ENCODE peak calls at places on chromosomes 2 and 18, in five cellular contexts. B is CD8-positive, alpha-beta memory T cell; J is GM23248; L is Peyer's patch; V is effector memory CD4-positive, alpha-beta T cell. P is an unnamed sample. For H3K27me3, the result is how much of the 10 kb centered on the place peaks cover.

GRCh38 chr18:39795350-39795749 is 2159.7 kb upstream of the PIK3C3 start:
- DNase-seq in J (no peak), B (no peak), V (no peak), L (no peak), P (no peak)

GRCh38 chr2:208175069-208175842 is 11.9 kb upstream of the CRYGA start:
- DNase-seq in B (peak), V (peak), J (peak), L (peak), P (peak)

GRCh38 chr2:109470121-109470921 is 143.4 kb downstream of the SEPTIN10 start:
- DNase-seq in L (peak), V (no peak), J (peak), B (no peak), P (no peak)

GRCh38 chr18:2425426-2426317 is 145.6 kb downstream of the METTL4 start:
- DNase-seq in J (peak), L (no peak), B (no peak), V (no peak), P (no peak)

GRCh38 chr2:134193006-134193405 is 60.9 kb upstream of the MGAT5 start:
- DNase-seq in L (no peak), J (peak), B (no peak), V (no peak), P (no peak)

GRCh38 chr18:77395941-77396340 is 146.3 kb downstream of the GALR1 start:
- DNase-seq in V (no peak), B (no peak), J (no peak), L (no peak), P (no peak)

GRCh38 chr18:76447268-76447890 is 47.7 kb downstream of the ZNF516 start:
- DNase-seq in J (peak), L (no peak), B (no peak), V (no peak), P (no peak)

GRCh38 chr2:166539340-166540162 is 45.5 kb upstream of the SCN7A start:
- DNase-seq in V (no peak), J (peak), L (no peak), B (peak), P (peak)

GRCh38 chr2:195410272-195410671 is 246.8 kb upstream of the SLC39A10 start:
- DNase-seq in B (no peak), J (no peak), V (no peak), L (no peak), P (no peak)

GRCh38 chr2:203790134-203790533 is 77.4 kb upstream of the CTLA4 start:
- DNase-seq in V (no peak), B (no peak), L (no peak), J (peak), P (no peak)

GRCh38 chr2:197198890-197199289 is 111.7 kb downstream of the ANKRD44 start:
- DNase-seq in V (peak), B (peak), L (peak), J (no peak), P (no peak)

GRCh38 chr2:153235516-153235915 is 243.0 kb downstream of the RPRM start:
- DNase-seq in L (no peak), J (no peak), V (no peak), B (peak), P (no peak)

GRCh38 chr2:37619230-37619956 is 52.0 kb downstream of the CDC42EP3 start:
- DNase-seq in L (no peak), V (no peak), J (peak), B (no peak), P (no peak)

GRCh38 chr2:38376346-38376682 is 759 bp downstream of the ATL2 start:
- DNase-seq in V (peak), B (peak), L (no peak), J (peak), P (peak)

GRCh38 chr2:215136669-215137328 is 1.6 kb downstream of the ABCA12 start:
- DNase-seq in L (no peak), V (no peak), J (peak), B (no peak), P (peak)

GRCh38 chr2:33015421-33016142 is 68.8 kb downstream of the LTBP1 start:
- DNase-seq in B (no peak), L (peak), J (peak), V (no peak), P (no peak)

GRCh38 chr2:73979021-73979420 is 5.7 kb upstream of the TET3 start:
- DNase-seq in J (no peak), B (peak), V (peak), L (no peak), P (no peak)

GRCh38 chr2:99608092-99608491 is 118.3 kb upstream of the REV1 start:
- DNase-seq in J (peak), L (no peak), V (no peak), B (no peak), P (no peak)

GRCh38 chr2:202018950-202019349 is 14.7 kb upstream of the FZD7 start:
- DNase-seq in B (no peak), V (no peak), J (no peak), L (no peak), P (no peak)

GRCh38 chr2:240983361-240983995 is 14.9 kb upstream of the SNED1 start:
- DNase-seq in V (no peak), J (no peak), L (peak), B (peak), P (peak)

GRCh38 chr18:13305326-13305725 is 86.8 kb downstream of the LDLRAD4 start:
- DNase-seq in V (no peak), J (no peak), L (no peak), B (no peak), P (no peak)

GRCh38 chr2:54194761-54195750 is 61.0 kb downstream of the TSPYL6 start:
- DNase-seq in L (no peak), V (no peak), J (no peak), B (no peak), P (no peak)
- H3K27me3 ChIP-seq in L (under half), V (under half), J (under half), B (under half), P (under half)

GRCh38 chr18:79877163-79878091 is 74.0 kb downstream of the SLC66A2 start:
- DNase-seq in B (no peak), L (no peak), V (no peak), J (no peak), P (no peak)
- H3K27me3 ChIP-seq in B (under half), L (under half), V (under half), J (under half), P (under half)

DNA sequence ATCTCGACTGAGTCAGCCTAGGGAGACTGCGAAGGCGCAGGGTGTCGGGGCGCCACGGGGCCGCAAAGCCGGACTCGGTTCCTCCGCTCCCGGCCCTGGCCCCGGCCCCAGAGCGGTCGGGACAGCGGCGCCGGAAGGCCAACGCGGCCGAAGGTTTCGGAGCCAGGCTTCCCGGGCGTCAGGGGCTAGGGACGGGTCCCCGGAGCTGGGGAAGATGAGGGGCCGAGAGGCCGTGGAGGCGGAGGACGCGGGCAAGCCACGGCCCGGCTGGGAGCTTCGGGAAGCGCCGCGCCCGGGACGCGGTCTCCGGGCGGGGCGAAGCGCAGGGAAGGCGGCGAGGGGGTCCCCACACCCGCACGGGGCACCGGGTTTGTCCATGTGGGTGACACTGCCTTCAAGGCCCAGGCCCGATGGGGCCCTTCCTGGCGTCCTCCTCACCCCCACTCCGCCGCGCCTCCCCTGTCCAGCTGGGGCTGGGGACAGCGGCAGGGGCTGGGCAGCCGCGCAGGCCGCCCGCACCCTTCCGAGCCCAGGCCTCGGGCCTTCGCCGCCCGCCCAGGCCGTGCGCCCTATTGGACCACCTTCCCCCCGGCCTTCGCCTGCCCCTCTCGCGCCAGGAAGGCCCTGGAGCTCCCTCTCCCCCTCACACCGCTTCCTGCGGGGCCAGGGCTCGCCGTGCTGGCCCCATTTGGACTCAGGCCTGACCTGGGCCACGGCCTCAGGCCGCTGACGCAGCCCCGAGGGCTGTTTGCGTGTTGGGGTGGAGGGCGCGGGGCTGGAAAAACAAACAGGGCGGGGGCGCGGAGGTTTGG is 12.6 kb upstream of the SIX3 start:
- DNase-seq in B (no peak), V (no peak), J (peak), L (no peak), P (no peak)
- H3K27me3 ChIP-seq in B (under half), V (half or more), J (half or more), L (under half), P (half or more)

DNA sequence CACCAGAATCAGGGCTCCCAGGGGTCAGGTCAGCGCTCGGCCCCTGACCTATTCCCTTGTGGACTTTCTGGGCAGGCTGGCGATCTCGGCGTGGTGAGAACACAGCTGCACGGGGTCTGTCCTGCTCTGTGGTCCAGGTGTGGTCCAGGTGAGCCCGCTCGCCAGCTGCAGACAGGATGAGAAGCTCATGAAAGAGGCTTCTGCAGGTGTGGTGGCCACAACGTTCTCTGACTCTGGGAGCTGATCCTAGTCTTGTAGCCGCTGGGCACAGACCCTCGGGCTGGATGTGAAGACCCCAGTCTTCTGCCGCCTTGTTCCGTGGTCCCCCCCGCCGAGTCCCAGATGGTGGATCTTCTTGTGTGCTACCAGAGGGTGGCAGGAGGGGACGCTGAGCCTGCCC is 129.7 kb downstream of the RTP5 start:
- DNase-seq in B (no peak), J (no peak), L (peak), V (no peak), P (no peak)
- H3K27me3 ChIP-seq in B (under half), J (under half), L (under half), V (under half), P (under half)